ENCODE peak calls at places on chromosomes 1 and 21, in eight cellular contexts. T is uterus, J is IMR-90, R is adrenal gland, E is ovary, S is Peyer's patch, V is endothelial cell of umbilical vein, A is H1. Z is an unnamed sample.

GRCh38 chr1:39981957-39982356 is 27.0 kb downstream of the MFSD2A start:
- DNase-seq in E (no peak), S (no peak), R (no peak), V (no peak), T (no peak), A (peak), J (peak), Z (no peak)

GRCh38 chr1:152185544-152186391 is 26.7 kb upstream of the RPTN start:
- DNase-seq in V (peak), E (peak), A (no peak), J (peak), S (peak), T (no peak), R (peak), Z (peak)

GRCh38 chr1:70146488-70146887 is 58.9 kb downstream of the LRRC40 start:
- DNase-seq in S (no peak), V (no peak), R (no peak), J (peak), E (no peak), A (no peak), T (no peak), Z (no peak)

GRCh38 chr1:9784508-9785133 is 39.1 kb downstream of the CLSTN1 start:
- DNase-seq in S (peak), A (no peak), E (peak), T (peak), J (peak), V (peak), R (peak), Z (no peak)

GRCh38 chr1:10472220-10473144 is at the start of gene DFFA:
- DNase-seq in E (peak), J (peak), T (peak), S (peak), A (peak), R (peak), V (peak), Z (peak)

GRCh38 chr21:39951183-39952101 is 84.2 kb downstream of the PCP4 start:
- DNase-seq in J (no peak), E (no peak), T (no peak), V (no peak), S (no peak), R (no peak), A (no peak), Z (peak)

GRCh38 chr1:175530167-175530566 is 213.2 kb downstream of the TNR start:
- DNase-seq in S (no peak), J (no peak), R (no peak), T (no peak), E (no peak), A (no peak), V (no peak), Z (no peak)

GRCh38 chr1:117341123-117341522 is 26.1 kb upstream of the MAN1A2 start:
- DNase-seq in E (no peak), V (no peak), A (no peak), R (no peak), J (no peak), T (no peak), S (no peak), Z (no peak)

GRCh38 chr1:189693140-189693539 is 784.5 kb downstream of the BRINP3 start:
- DNase-seq in S (no peak), E (no peak), V (no peak), A (no peak), T (no peak), J (no peak), R (no peak), Z (no peak)

GRCh38 chr1:88763649-88764406 is 79.8 kb downstream of the PKN2 start:
- DNase-seq in J (peak), A (no peak), R (no peak), T (no peak), S (no peak), V (no peak), E (no peak), Z (no peak)

GRCh38 chr1:203797948-203798347 is 2.5 kb downstream of the ZBED6 start:
- DNase-seq in T (peak), J (no peak), A (no peak), E (no peak), S (no peak), V (no peak), R (no peak), Z (no peak)

DNA sequence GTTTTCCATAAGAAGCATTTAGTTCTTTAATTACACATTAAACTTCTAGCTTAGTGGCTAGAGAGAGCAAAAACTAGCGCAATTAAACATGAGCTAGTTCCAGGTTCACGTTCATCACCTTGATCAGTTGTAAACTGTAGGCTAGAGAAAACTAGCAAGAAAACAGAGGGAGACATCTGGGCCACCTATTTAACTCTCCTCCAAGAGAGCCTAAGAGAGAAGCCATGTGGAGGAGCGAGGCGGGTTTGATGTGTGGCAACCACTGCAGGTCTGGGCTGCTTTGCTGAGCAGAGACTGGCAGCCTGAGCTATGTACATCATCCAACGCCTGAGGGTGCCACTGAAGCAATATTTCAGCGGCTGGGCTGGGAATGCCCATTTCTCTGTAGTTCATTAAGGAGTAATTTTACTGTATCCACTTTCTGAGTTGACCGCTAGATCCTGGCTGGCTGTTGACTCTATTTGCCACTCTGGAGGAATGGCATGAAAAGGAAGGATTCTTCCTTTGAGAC is 252.9 kb downstream of the DYRK1A start:
- DNase-seq in J (no peak), S (no peak), V (no peak), T (no peak), R (no peak), A (no peak), E (no peak), Z (peak)
- TF ChIP-seq POLR2A in J (no peak), S (no peak), V (no peak), T (no peak), R (no peak), A (no peak), E (no peak), Z (no peak)

DNA sequence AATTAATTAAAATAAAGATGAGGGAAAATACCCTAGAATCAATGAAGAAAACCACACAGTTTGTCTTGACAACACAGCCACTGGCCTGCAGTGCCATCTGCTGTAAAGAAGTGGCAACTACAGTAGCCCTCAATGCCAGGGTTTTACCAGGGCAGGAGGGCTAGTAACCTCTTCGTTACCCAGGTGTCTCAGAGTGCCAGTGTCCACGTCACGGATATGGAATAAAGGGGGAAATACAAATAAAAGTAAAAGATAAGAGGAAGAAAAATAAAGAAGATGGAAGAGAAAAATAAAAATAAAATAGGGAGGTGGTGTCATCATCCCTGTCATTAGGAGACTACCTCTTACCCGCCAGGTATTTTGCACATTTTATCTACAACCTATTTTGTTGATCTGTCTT is 14.2 kb upstream of the SLC44A3 start:
- DNase-seq in A (no peak), T (peak), S (peak), R (peak), V (peak), J (peak), E (peak), Z (peak)
- TF ChIP-seq CTCF in A (peak), T (peak), S (peak), R (peak), V (peak), J (peak), E (peak), Z (no peak)

DNA sequence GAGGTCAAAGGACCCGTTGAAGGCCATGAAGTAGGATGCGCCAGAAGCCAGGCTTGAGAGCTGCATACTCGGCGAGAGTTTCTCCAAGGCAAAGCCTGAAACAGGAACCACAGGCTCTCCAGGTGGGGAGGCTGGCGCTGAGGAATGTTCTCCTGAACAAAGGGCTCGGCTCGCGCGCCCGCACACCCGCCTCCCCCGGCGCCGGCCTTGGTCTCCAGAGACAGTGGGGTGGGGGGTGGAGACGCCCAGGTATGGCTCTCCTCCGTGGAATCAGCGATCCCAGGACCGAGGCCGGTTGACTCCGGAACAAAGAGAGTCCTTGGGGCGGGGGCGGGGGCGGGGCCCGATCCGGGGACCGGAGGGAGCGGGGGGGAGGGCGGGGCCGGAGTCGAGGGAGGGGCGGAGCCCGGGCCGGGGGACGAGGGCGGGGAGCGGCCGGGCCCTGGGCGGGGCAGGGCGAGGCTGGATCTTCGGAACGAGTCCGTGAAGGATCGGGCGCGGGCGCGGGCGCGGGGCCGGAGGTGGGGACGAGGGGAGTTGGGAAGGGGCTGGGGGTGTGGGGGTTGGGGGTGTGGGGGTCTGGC is 85.0 kb downstream of the NKAIN1 start:
- DNase-seq in V (peak), R (peak), S (peak), T (peak), A (peak), J (peak), E (peak), Z (peak)
- TF ChIP-seq POLR2A in V (no peak), R (peak), S (peak), T (no peak), A (peak), J (peak), E (no peak), Z (no peak)

GRCh38 chr1:2643414-2644077 is 10.7 kb upstream of the MMEL1 start:
- DNase-seq in E (no peak), J (no peak), R (no peak), A (no peak), S (peak), T (peak), V (no peak), Z (peak)
- TF ChIP-seq CTCF in E (no peak), J (no peak), R (peak), A (no peak), S (no peak), T (no peak), V (no peak), Z (no peak)

GRCh38 chr1:156693858-156694562 is 11.4 kb downstream of the CRABP2 start:
- DNase-seq in V (no peak), T (no peak), E (no peak), S (no peak), R (no peak), A (no peak), J (no peak), Z (no peak)
- TF ChIP-seq POLR2A in V (no peak), T (no peak), E (no peak), S (no peak), R (no peak), A (no peak), J (no peak), Z (no peak)

DNA sequence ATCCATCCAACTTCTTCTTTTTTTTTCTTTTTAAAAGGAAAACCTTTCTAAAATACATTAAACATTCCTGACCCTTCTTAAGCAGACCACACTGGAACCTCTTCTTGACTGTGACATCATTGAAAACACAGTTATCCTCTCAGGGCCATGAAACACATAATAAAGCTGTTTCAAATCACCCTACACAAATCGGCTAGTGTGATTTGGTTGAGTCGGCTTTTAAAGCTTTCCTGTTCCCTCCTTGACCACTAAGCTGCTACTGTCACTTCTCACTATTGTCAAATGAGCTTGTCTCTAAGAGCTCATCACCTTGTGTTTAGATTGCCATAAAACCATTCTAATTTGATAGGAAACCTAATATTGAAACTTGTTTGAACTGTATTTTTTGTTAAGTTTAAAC is 5.9 kb downstream of the USP24 start:
- DNase-seq in S (no peak), E (no peak), A (no peak), T (no peak), J (no peak), R (no peak), V (no peak), Z (no peak)
- TF ChIP-seq CTCF in S (peak), E (no peak), A (no peak), T (no peak), J (no peak), R (no peak), V (no peak), Z (no peak)

GRCh38 chr1:1531947-1532346 is 8.5 kb downstream of the TMEM240 start:
- DNase-seq in T (no peak), S (no peak), J (no peak), V (no peak), A (no peak), E (no peak), R (no peak), Z (no peak)

GRCh38 chr1:1535989-1536937 is 4.2 kb downstream of the TMEM240 start:
- DNase-seq in R (no peak), A (no peak), J (no peak), V (no peak), S (no peak), T (no peak), E (no peak), Z (no peak)

GRCh38 chr1:1536938-1537546 is 3.4 kb downstream of the TMEM240 start:
- DNase-seq in E (no peak), V (no peak), J (no peak), A (no peak), R (no peak), S (no peak), T (no peak), Z (no peak)

GRCh38 chr1:1535298-1535988 is 5.0 kb downstream of the TMEM240 start:
- DNase-seq in J (no peak), R (no peak), V (no peak), A (no peak), T (no peak), E (no peak), S (no peak), Z (no peak)

GRCh38 chr1:1534401-1535145 is 5.9 kb downstream of the TMEM240 start:
- DNase-seq in A (no peak), V (no peak), S (no peak), J (no peak), R (no peak), T (no peak), E (no peak), Z (no peak)
- TF ChIP-seq POLR2A in A (no peak), V (no peak), S (no peak), J (no peak), R (no peak), T (no peak), E (no peak), Z (no peak)

GRCh38 chr1:32180186-32181060 is 948 bp downstream of the TXLNA start:
- DNase-seq in R (peak), E (peak), J (peak), T (peak), V (no peak), S (peak), A (no peak), Z (no peak)
- TF ChIP-seq CTCF in R (no peak), E (no peak), J (no peak), T (no peak), V (no peak), S (no peak), A (no peak), Z (no peak)